ENCODE peak calls at places on chromosomes 1 and 21, in seven cellular contexts. R is cardiac muscle cell, B is lower lobe of right lung, X is fibroblast of lung, L is keratinocyte, V is NB4, S is fibroblast of pulmonary artery. E is an unnamed sample.

GRCh38 chr1:25727819-25728286 is 72.1 kb upstream of the SELENON start:
- DNase-seq in B (no peak), S (peak), L (no peak), X (peak), R (peak), V (no peak), E (no peak)

GRCh38 chr21:39885119-39885848 is 18.0 kb downstream of the PCP4 start:
- DNase-seq in L (no peak), V (peak), R (peak), S (no peak), X (peak), B (no peak), E (no peak)

GRCh38 chr1:117534995-117535467 is 70.8 kb upstream of the TENT5C start:
- DNase-seq in X (peak), V (peak), S (peak), R (peak), B (no peak), L (peak), E (peak)

GRCh38 chr1:32683397-32683796 is 19.2 kb downstream of the SYNC start:
- DNase-seq in R (no peak), V (no peak), X (no peak), B (no peak), L (no peak), S (no peak), E (no peak)

GRCh38 chr1:54803761-54804470 is 2.8 kb upstream of the TTC22 start:
- DNase-seq in X (no peak), V (no peak), R (peak), B (peak), S (peak), L (no peak), E (no peak)

GRCh38 chr1:182848736-182849135 is 9.6 kb downstream of the DHX9 start:
- DNase-seq in B (no peak), R (no peak), X (no peak), V (no peak), L (no peak), S (no peak), E (no peak)

GRCh38 chr1:147600119-147601111 is 59.1 kb downstream of the BCL9 start:
- DNase-seq in X (peak), V (peak), L (peak), B (no peak), S (peak), R (peak), E (peak)

GRCh38 chr1:153231363-153231762 is 14.0 kb downstream of the PRR9 start:
- DNase-seq in V (no peak), S (no peak), L (no peak), R (no peak), B (no peak), X (no peak), E (peak)

GRCh38 chr21:16370176-16370575 is 640.4 kb downstream of the USP25 start:
- DNase-seq in S (no peak), X (no peak), R (no peak), V (no peak), L (no peak), B (no peak), E (no peak)

GRCh38 chr1:173852105-173852504 is 15.7 kb downstream of the GAS5 start:
- DNase-seq in X (no peak), L (no peak), V (no peak), B (no peak), R (no peak), S (no peak), E (no peak)

GRCh38 chr1:173009597-173009996 is 41.1 kb downstream of the TNFSF18 start:
- DNase-seq in R (no peak), L (no peak), S (peak), V (no peak), B (peak), X (no peak), E (peak)

GRCh38 chr1:210328746-210329488 is at the start of gene HHAT:
- DNase-seq in L (no peak), S (peak), R (peak), X (peak), B (peak), V (peak), E (peak)

GRCh38 chr21:41427556-41427955 is 1.5 kb downstream of the MX1 start:
- DNase-seq in B (no peak), S (no peak), R (no peak), L (no peak), V (no peak), X (no peak), E (no peak)

GRCh38 chr1:215992620-215993019 is 425.5 kb downstream of the KCTD3 start:
- DNase-seq in R (peak), X (no peak), S (peak), B (no peak), L (no peak), V (peak), E (no peak)

GRCh38 chr1:54335396-54336056 is 70.7 kb downstream of the SSBP3 start:
- DNase-seq in B (no peak), S (peak), L (peak), V (peak), X (peak), R (no peak), E (peak)

GRCh38 chr1:84266748-84267147 is 34.8 kb upstream of the SAMD13 start:
- DNase-seq in B (no peak), S (no peak), R (no peak), V (no peak), X (no peak), L (no peak), E (no peak)

GRCh38 chr1:101089608-101090007 is 64.0 kb upstream of the DPH5 start:
- DNase-seq in S (no peak), X (no peak), B (no peak), V (peak), R (no peak), L (no peak), E (no peak)

GRCh38 chr1:85134583-85135455 is 66.0 kb downstream of the SYDE2 start:
- DNase-seq in L (no peak), X (no peak), R (no peak), V (peak), B (peak), S (peak), E (peak)

GRCh38 chr1:33342041-33342723 is 21.3 kb upstream of the A3GALT2 start:
- DNase-seq in X (peak), L (peak), B (no peak), V (no peak), R (no peak), S (peak), E (peak)

GRCh38 chr1:15703562-15703961 is 19.4 kb downstream of the PLEKHM2 start:
- DNase-seq in R (peak), X (peak), V (no peak), S (peak), L (no peak), B (peak), E (peak)

GRCh38 chr1:9207086-9207485 is 27.5 kb upstream of the H6PD start:
- DNase-seq in V (no peak), X (peak), S (no peak), L (no peak), B (no peak), R (no peak), E (peak)

GRCh38 chr1:211634931-211635330 is 40.5 kb downstream of the NEK2 start:
- DNase-seq in B (no peak), S (no peak), R (no peak), V (no peak), X (no peak), L (no peak), E (no peak)

GRCh38 chr21:32412162-32412997 is at the start of gene EVA1C:
- DNase-seq in X (peak), V (no peak), B (peak), S (peak), L (no peak), R (peak), E (peak)

GRCh38 chr21:44911066-44911383 is 9.7 kb downstream of the ITGB2 start:
- DNase-seq in S (no peak), L (no peak), X (no peak), R (no peak), V (no peak), B (no peak), E (no peak)

GRCh38 chr1:192654607-192655389 is 18.9 kb downstream of the RGS13 start:
- DNase-seq in B (no peak), L (no peak), R (no peak), V (no peak), S (peak), X (peak), E (peak)

GRCh38 chr1:39539252-39539790 is 37.3 kb downstream of the PABPC4 start:
- DNase-seq in B (peak), R (peak), V (peak), L (peak), X (peak), S (peak), E (peak)

GRCh38 chr1:232767381-232768074 is 37.7 kb upstream of the MAP10 start:
- DNase-seq in R (no peak), B (peak), X (peak), S (peak), L (peak), V (peak), E (peak)

GRCh38 chr1:53643881-53644390 is 95.0 kb downstream of the GLIS1 start:
- DNase-seq in S (no peak), X (no peak), V (no peak), R (no peak), B (no peak), L (no peak), E (no peak)

GRCh38 chr1:58932820-58933598 is 149.2 kb upstream of the JUN start:
- DNase-seq in B (peak), X (peak), S (peak), R (no peak), L (peak), V (peak), E (peak)

DNA sequence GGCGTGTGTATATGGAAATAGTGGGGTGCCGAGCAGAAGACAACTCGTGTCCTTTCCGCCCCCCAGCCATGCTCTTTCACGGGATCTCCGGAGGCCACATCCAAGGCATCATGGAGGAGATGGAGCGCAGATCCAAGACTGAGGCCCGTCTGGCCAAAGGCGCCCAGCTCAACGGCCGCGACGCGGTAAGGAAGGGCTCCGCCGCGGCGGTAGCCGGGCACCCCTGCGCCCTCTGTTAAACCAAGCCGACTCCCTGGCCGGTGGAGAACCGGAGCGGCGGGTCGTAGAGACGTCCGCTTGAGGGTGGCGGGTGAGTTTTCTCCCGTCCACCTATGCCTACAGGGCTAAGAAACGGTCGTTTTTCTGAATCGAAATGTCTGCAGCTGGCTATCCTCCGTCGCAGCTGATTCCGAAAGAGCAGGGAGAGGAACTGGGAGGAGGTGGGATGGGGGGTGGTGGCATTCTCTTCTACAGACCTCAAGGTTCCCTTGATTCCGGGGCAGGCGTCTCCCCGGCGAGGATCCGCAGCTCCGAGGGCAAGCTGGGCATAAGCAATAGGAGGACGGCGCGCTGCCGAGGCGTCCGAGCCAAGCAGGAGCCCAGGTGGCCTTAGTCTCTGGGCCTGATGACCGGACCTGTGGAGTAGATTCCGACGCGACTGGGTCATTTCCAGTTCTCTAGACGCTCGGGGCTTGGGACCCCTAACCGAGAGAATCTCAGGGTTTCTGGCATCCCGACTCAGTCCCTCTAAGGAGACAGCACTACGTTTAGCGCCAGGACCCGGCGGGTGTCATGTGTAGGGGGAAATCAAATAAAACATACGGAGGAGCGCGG is 858 bp downstream of the LHX9 start:
- DNase-seq in V (peak), S (no peak), L (no peak), R (no peak), B (peak), X (no peak), E (no peak)
- H3K4me3 ChIP-seq in V (peak), S (peak), L (peak), R (peak), B (peak), X (no peak), E (peak)

GRCh38 chr21:29933088-29933487 is 6.7 kb downstream of the GRIK1 start:
- DNase-seq in S (no peak), R (no peak), X (no peak), V (no peak), L (no peak), B (no peak), E (no peak)

DNA sequence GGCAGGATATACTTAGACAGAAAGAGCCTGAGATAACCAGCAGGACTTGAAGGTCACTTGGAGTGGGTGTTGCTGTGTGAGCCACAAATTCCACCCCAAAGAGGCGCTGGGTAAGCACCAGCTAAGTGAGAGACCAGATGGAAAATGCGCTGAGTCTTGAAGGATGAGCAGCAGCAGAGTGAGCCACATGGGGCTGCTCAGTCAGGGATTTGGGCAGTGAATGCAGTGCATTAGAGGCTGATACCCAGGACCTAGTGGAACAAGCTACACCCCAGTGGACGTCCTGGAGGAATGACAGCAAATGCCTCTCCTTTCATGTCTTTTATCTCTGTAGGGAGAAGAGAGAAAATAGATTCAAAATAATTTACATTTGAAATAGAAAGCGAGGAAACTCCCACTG is 11.3 kb downstream of the GRIK1 start:
- DNase-seq in R (no peak), S (no peak), V (no peak), X (no peak), B (no peak), L (no peak), E (no peak)
- TF ChIP-seq CTCF in R (no peak), S (no peak), V (no peak), X (no peak), B (no peak), L (no peak), E (no peak)

GRCh38 chr1:51734899-51735745 is 118.2 kb downstream of the OSBPL9 start:
- DNase-seq in S (no peak), L (no peak), B (no peak), X (peak), V (no peak), R (no peak), E (no peak)
- H3K4me3 ChIP-seq in S (no peak), L (no peak), B (no peak), X (no peak), V (no peak), R (no peak), E (no peak)

GRCh38 chr1:163069142-163069541 is at the start of gene RGS4:
- DNase-seq in R (peak), B (no peak), S (peak), L (no peak), X (peak), V (peak), E (peak)
- TF ChIP-seq CTCF in R (peak), B (no peak), S (peak), L (peak), X (peak), V (no peak), E (peak)

GRCh38 chr1:226939439-226940028 is 560 bp upstream of the COQ8A start:
- DNase-seq in B (peak), S (no peak), R (peak), V (no peak), L (no peak), X (no peak), E (peak)
- H3K4me3 ChIP-seq in B (peak), S (peak), R (peak), V (peak), L (peak), X (peak), E (peak)

GRCh38 chr21:37220981-37221664 is 46.0 kb downstream of the VPS26C start:
- DNase-seq in B (peak), S (peak), V (peak), L (peak), R (peak), X (peak), E (peak)

GRCh38 chr21:37224861-37225260 is 42.3 kb downstream of the VPS26C start:
- DNase-seq in R (no peak), L (no peak), S (no peak), B (no peak), X (no peak), V (no peak), E (no peak)

GRCh38 chr21:37219766-37220432 is 47.2 kb downstream of the VPS26C start:
- DNase-seq in R (no peak), X (peak), B (no peak), V (peak), L (no peak), S (no peak), E (no peak)

GRCh38 chr21:37223804-37224345 is 43.3 kb downstream of the VPS26C start:
- DNase-seq in L (no peak), V (no peak), X (no peak), S (no peak), B (no peak), R (no peak), E (no peak)

GRCh38 chr21:37220433-37220980 is 46.6 kb downstream of the VPS26C start:
- DNase-seq in L (no peak), S (peak), R (peak), X (peak), V (peak), B (no peak), E (peak)
- TF ChIP-seq CTCF in L (peak), S (peak), R (no peak), X (peak), V (no peak), B (peak), E (no peak)

GRCh38 chr1:22711071-22711470 is 432 bp downstream of the EPHB2 start:
- DNase-seq in B (no peak), S (no peak), X (no peak), R (peak), L (no peak), V (no peak), E (no peak)
- H3K4me3 ChIP-seq in B (peak), S (peak), X (no peak), R (peak), L (no peak), V (no peak), E (peak)

GRCh38 chr1:155307247-155307740 is 1.4 kb upstream of the FDPS start:
- DNase-seq in L (no peak), X (peak), V (peak), B (no peak), S (peak), R (peak), E (peak)
- TF ChIP-seq CTCF in L (peak), X (peak), V (peak), B (peak), S (peak), R (peak), E (peak)

DNA sequence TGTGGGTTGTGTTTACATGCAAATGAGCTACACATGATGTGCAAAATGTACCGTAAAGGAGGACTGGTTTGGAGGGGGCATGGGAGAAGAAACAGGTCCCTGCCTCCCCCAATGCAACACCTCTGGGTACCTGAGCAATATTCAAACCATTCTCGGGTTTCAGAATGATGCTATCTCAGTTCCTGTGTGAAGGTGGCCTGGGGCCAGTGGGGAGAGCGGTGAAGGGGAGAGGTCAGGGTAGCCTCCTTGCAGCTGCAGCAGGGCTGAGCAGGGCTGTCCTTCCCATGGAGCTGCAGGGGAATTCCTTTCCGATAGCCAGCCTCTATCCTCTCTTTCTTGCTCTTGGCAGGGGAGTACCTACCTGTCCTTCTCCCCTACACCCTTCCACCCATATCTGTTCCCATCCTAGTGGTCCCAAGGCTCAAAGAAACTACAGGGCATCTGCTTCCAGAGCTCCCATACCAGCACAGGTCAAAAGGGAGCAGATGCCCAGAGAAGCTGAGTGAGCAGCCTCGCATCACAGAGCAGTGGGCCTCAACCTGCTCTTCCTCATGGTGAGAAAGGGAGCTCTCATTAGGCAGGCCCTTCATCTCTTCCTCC is 11.9 kb downstream of the MEF2D start:
- DNase-seq in S (no peak), V (no peak), B (no peak), X (no peak), R (no peak), L (no peak), E (no peak)
- H3K4me3 ChIP-seq in S (no peak), V (no peak), B (peak), X (no peak), R (no peak), L (no peak), E (no peak)

E was measured in foreskin fibroblast.